ENCODE peak calls at places on chromosomes 3 and 15, in ten cellular contexts. H is astrocyte, Q is GM12878, F is GM23248, N is neural progenitor cell, C is SK-N-SH, M is mammary epithelial cell, X is fibroblast of lung, O is Karpas-422, U is mesendoderm. P is an unnamed sample.

GRCh38 chr3:54262541-54262940 is 140.2 kb downstream of the CACNA2D3 start:
- DNase-seq in C (no peak), M (no peak), N (no peak), O (no peak), H (no peak), Q (no peak), X (no peak), U (no peak), F (no peak), P (no peak)

GRCh38 chr3:167941234-167941995 is 154.3 kb downstream of the GOLIM4 start:
- DNase-seq in C (no peak), H (peak), X (peak), F (peak), U (peak), M (peak), N (peak), Q (no peak), O (no peak), P (peak)

GRCh38 chr15:58755956-58756355 is 6.4 kb upstream of the ADAM10 start:
- DNase-seq in H (no peak), O (no peak), F (no peak), Q (no peak), N (no peak), U (no peak), C (peak), M (no peak), X (no peak), P (no peak)

GRCh38 chr3:124656531-124656930 is 73.7 kb upstream of the UMPS start:
- DNase-seq in C (no peak), H (no peak), M (no peak), O (no peak), U (no peak), N (no peak), F (no peak), X (no peak), Q (no peak), P (no peak)

GRCh38 chr3:55244247-55244646 is 242.9 kb downstream of the WNT5A start:
- DNase-seq in F (no peak), O (no peak), H (no peak), X (no peak), N (no peak), C (no peak), M (no peak), U (no peak), Q (no peak), P (no peak)

GRCh38 chr15:42145546-42146455 is 10.6 kb downstream of the PLA2G4F start:
- DNase-seq in F (no peak), Q (no peak), X (no peak), O (no peak), H (no peak), U (no peak), C (no peak), N (no peak), M (no peak), P (no peak)

GRCh38 chr15:84992157-84992940 is 10.7 kb downstream of the PDE8A start:
- DNase-seq in Q (no peak), X (peak), H (peak), C (no peak), M (peak), N (no peak), O (no peak), U (no peak), F (peak), P (peak)

GRCh38 chr15:77023576-77024272 is 28.8 kb downstream of the PSTPIP1 start:
- DNase-seq in U (no peak), N (no peak), F (no peak), M (no peak), H (no peak), X (no peak), C (no peak), O (no peak), Q (no peak), P (no peak)

GRCh38 chr15:43104426-43104825 is 1.4 kb downstream of the UBR1 start:
- DNase-seq in Q (no peak), H (peak), X (peak), O (no peak), C (no peak), U (peak), N (peak), M (peak), F (peak), P (no peak)

GRCh38 chr3:150388468-150389418 is 19.4 kb upstream of the TSC22D2 start:
- DNase-seq in Q (no peak), H (no peak), M (no peak), U (no peak), N (no peak), O (no peak), X (peak), C (no peak), F (peak), P (peak)

GRCh38 chr3:11638669-11639402 is 4.9 kb downstream of the VGLL4 start:
- DNase-seq in O (no peak), H (no peak), C (peak), F (peak), M (peak), X (no peak), Q (no peak), U (peak), N (peak), P (peak)

GRCh38 chr3:40309925-40310635 is 573 bp downstream of the EIF1B start:
- DNase-seq in U (peak), C (peak), F (peak), O (peak), X (peak), N (peak), M (peak), Q (no peak), H (peak), P (peak)

GRCh38 chr3:139302084-139302800 is 41.6 kb upstream of the MRPS22 start:
- DNase-seq in N (no peak), C (peak), U (peak), O (no peak), X (peak), Q (no peak), H (peak), M (peak), F (peak), P (peak)

GRCh38 chr3:106963446-106963845 is 413.8 kb upstream of the CCDC54 start:
- DNase-seq in F (peak), O (no peak), M (no peak), Q (no peak), C (no peak), H (peak), N (no peak), U (no peak), X (peak), P (peak)

GRCh38 chr3:122577409-122578028 is at the start of gene PARP15:
- DNase-seq in U (peak), M (no peak), C (peak), X (peak), Q (no peak), O (peak), H (no peak), F (peak), N (peak), P (peak)

GRCh38 chr3:149620291-149621020 is 37.4 kb downstream of the WWTR1 start:
- DNase-seq in M (peak), Q (no peak), U (no peak), F (peak), X (peak), H (peak), C (no peak), O (no peak), N (no peak), P (peak)

GRCh38 chr3:119559441-119559963 is at the start of gene CD80:
- DNase-seq in O (peak), U (peak), N (peak), X (peak), F (peak), M (peak), C (no peak), H (peak), Q (peak), P (peak)

GRCh38 chr15:90201944-90202375 is 830 bp downstream of the SEMA4B start:
- DNase-seq in X (no peak), O (no peak), N (peak), U (peak), M (no peak), Q (no peak), F (peak), H (no peak), C (peak), P (peak)

GRCh38 chr15:70101459-70102113 is 3.9 kb upstream of the TLE3 start:
- DNase-seq in C (peak), Q (no peak), M (peak), X (peak), O (peak), N (peak), F (peak), H (peak), U (peak), P (peak)

GRCh38 chr3:48688032-48688736 is 2.5 kb upstream of the NCKIPSD start:
- DNase-seq in U (no peak), M (no peak), O (no peak), N (no peak), X (no peak), Q (no peak), H (no peak), C (no peak), F (no peak), P (no peak)

GRCh38 chr3:76470285-76470684 is 569.6 kb upstream of the ROBO2 start:
- DNase-seq in M (no peak), X (peak), H (peak), N (no peak), O (no peak), C (no peak), Q (no peak), F (peak), U (peak), P (peak)

GRCh38 chr3:16081661-16082060 is 92.8 kb upstream of the GALNT15 start:
- DNase-seq in U (no peak), N (no peak), X (no peak), O (no peak), M (no peak), H (no peak), Q (no peak), F (no peak), C (no peak), P (no peak)

GRCh38 chr3:141425523-141426233 is 57.4 kb downstream of the ZBTB38 start:
- DNase-seq in X (peak), H (peak), M (no peak), F (peak), U (no peak), C (no peak), N (no peak), Q (no peak), O (no peak), P (no peak)

GRCh38 chr15:51405646-51406194 is 64.3 kb downstream of the GLDN start:
- DNase-seq in U (no peak), O (no peak), F (no peak), H (no peak), C (no peak), Q (no peak), M (no peak), X (peak), N (no peak), P (no peak)

GRCh38 chr3:4797201-4797600 is 182.0 kb upstream of the BHLHE40 start:
- DNase-seq in N (no peak), U (peak), H (peak), Q (no peak), X (no peak), C (no peak), F (peak), O (no peak), M (no peak), P (peak)

GRCh38 chr15:85792872-85793621 is 1.7 kb downstream of the KLHL25 start:
- DNase-seq in F (peak), U (no peak), C (no peak), H (no peak), M (peak), O (no peak), N (no peak), Q (no peak), X (peak), P (no peak)

GRCh38 chr15:69996842-69997478 is 100.8 kb downstream of the TLE3 start:
- DNase-seq in Q (no peak), F (no peak), U (no peak), C (no peak), H (no peak), X (no peak), O (no peak), M (no peak), N (no peak), P (no peak)

GRCh38 chr3:53650424-53650823 is 156.0 kb downstream of the CACNA1D start:
- DNase-seq in H (no peak), U (no peak), N (no peak), F (no peak), O (no peak), Q (peak), C (no peak), X (no peak), M (no peak), P (no peak)

GRCh38 chr15:60751985-60752952 is 273.3 kb upstream of the ICE2 start:
- DNase-seq in Q (no peak), U (no peak), H (peak), N (no peak), F (no peak), M (no peak), C (peak), X (peak), O (peak), P (peak)

GRCh38 chr3:170488802-170489201 is 70.1 kb downstream of the CLDN11 start:
- DNase-seq in U (no peak), H (no peak), C (no peak), X (no peak), M (peak), F (peak), N (no peak), Q (no peak), O (no peak), P (peak)

GRCh38 chr3:99620077-99620476 is 18.3 kb upstream of the COL8A1 start:
- DNase-seq in X (no peak), Q (no peak), C (no peak), F (no peak), M (no peak), U (peak), H (no peak), O (no peak), N (no peak), P (no peak)
- H3K4me3 ChIP-seq in X (no peak), Q (no peak), C (no peak), F (no peak), M (no peak), U (no peak), H (no peak), O (no peak), N (no peak), P (no peak)

GRCh38 chr3:51992017-51992682 is 3.5 kb downstream of the RPL29 start:
- DNase-seq in U (no peak), H (no peak), O (peak), M (no peak), F (no peak), N (no peak), X (no peak), C (no peak), Q (no peak), P (no peak)
- H3K9ac ChIP-seq in U (peak), H (peak), O (no peak), M (no peak), F (peak), N (no peak), X (no peak), C (no peak), Q (peak), P (peak)

DNA sequence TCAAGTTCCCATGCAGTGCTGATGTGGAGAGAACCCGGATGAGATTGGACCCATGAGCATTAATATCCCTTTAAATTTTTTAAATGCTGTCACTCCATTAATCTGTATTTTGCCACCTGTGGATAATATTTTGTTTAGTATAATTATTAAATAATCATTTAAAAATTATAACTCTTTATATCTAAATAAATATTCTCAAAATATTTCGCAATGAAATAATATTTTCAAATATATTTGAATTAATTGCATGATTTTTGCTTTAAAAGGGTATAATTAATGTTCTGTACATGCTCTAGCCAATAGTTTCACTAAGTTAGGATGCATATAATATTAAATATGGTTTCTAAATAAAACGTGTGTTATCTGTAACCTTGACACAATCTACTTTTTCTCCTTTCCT is 1274.6 kb upstream of the CADM2 start:
- DNase-seq in X (no peak), O (no peak), M (no peak), C (no peak), H (no peak), F (no peak), N (no peak), U (no peak), Q (no peak), P (no peak)
- H3K4me3 ChIP-seq in X (no peak), O (no peak), M (no peak), C (no peak), H (no peak), F (no peak), N (no peak), U (no peak), Q (no peak), P (no peak)

DNA sequence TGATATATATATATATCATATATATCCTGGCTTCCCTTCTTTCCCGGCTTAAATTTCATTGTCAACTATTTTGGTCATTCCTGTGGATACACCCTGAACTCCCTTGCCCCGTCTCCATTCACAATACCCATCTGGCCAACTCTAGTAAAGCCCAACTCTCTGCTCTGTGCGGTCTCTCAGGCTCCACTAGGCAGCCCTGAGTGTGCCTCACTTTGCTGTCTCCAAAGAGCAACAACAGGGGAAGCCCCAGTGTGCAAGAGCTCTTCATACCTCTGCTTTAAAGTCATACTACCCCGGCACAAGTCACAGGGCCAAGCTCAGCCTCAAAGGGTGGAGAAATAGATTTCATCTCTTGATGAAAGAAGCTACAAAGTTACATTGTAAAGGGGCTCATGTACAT is 18.9 kb upstream of the FEM1B start:
- DNase-seq in U (no peak), N (no peak), O (no peak), H (no peak), M (peak), X (no peak), C (no peak), F (peak), Q (no peak), P (peak)
- H3K9ac ChIP-seq in U (no peak), N (no peak), O (no peak), H (no peak), M (no peak), X (no peak), C (no peak), F (no peak), Q (no peak), P (no peak)

GRCh38 chr15:38538328-38539007 is 26.1 kb downstream of the RASGRP1 start:
- DNase-seq in U (no peak), Q (no peak), F (no peak), X (no peak), N (no peak), M (no peak), H (no peak), O (no peak), C (no peak), P (no peak)
- H3K4me3 ChIP-seq in U (no peak), Q (no peak), F (no peak), X (no peak), N (no peak), M (no peak), H (no peak), O (no peak), C (no peak), P (no peak)